ENCODE peak calls at places on chromosomes 3 and 15, in nine cellular contexts. One of them, this sample, is unnamed.

GRCh38 chr15:99997112-99997651 is 263.9 kb upstream of the LYSMD4 start:
- DNase-seq in Caco-2: no peak
- DNase-seq in mucosa of descending colon: no peak
- DNase-seq in B cell: no peak
- DNase-seq in left lung: no peak
- DNase-seq in AG09309: no peak
- DNase-seq in cardiac fibroblast: no peak
- DNase-seq in RWPE1: no peak
- DNase-seq in tibial nerve: no peak
- DNase-seq in this sample: no peak

GRCh38 chr3:171685116-171685895 is 125.0 kb downstream of the PLD1 start:
- DNase-seq in Caco-2: no peak
- DNase-seq in mucosa of descending colon: no peak
- DNase-seq in B cell: no peak
- DNase-seq in left lung: no peak
- DNase-seq in AG09309: no peak
- DNase-seq in cardiac fibroblast: no peak
- DNase-seq in RWPE1: no peak
- DNase-seq in tibial nerve: no peak
- DNase-seq in this sample: no peak

GRCh38 chr15:39213385-39213840 is 367.5 kb upstream of the THBS1 start:
- DNase-seq in Caco-2: peak
- DNase-seq in mucosa of descending colon: no peak
- DNase-seq in B cell: no peak
- DNase-seq in left lung: peak
- DNase-seq in AG09309: no peak
- DNase-seq in cardiac fibroblast: peak
- DNase-seq in RWPE1: no peak
- DNase-seq in tibial nerve: no peak
- DNase-seq in this sample: peak

GRCh38 chr3:99920530-99921376 is 103.1 kb downstream of the CMSS1 start:
- DNase-seq in Caco-2: peak
- DNase-seq in mucosa of descending colon: peak
- DNase-seq in B cell: no peak
- DNase-seq in left lung: peak
- DNase-seq in AG09309: no peak
- DNase-seq in cardiac fibroblast: peak
- DNase-seq in RWPE1: peak
- DNase-seq in tibial nerve: peak
- DNase-seq in this sample: no peak

GRCh38 chr3:189167027-189167766 is 4.6 kb upstream of the TPRG1 start:
- DNase-seq in Caco-2: peak
- DNase-seq in mucosa of descending colon: peak
- DNase-seq in B cell: no peak
- DNase-seq in left lung: peak
- DNase-seq in AG09309: no peak
- DNase-seq in cardiac fibroblast: no peak
- DNase-seq in RWPE1: peak
- DNase-seq in tibial nerve: no peak
- DNase-seq in this sample: no peak

GRCh38 chr3:182729903-182730674 is 63.2 kb upstream of the ATP11B start:
- DNase-seq in Caco-2: no peak
- DNase-seq in mucosa of descending colon: no peak
- DNase-seq in B cell: peak
- DNase-seq in left lung: no peak
- DNase-seq in AG09309: no peak
- DNase-seq in cardiac fibroblast: no peak
- DNase-seq in RWPE1: no peak
- DNase-seq in tibial nerve: no peak
- DNase-seq in this sample: no peak

GRCh38 chr3:21654662-21655061 is 96.3 kb downstream of the ZNF385D start:
- DNase-seq in Caco-2: no peak
- DNase-seq in mucosa of descending colon: no peak
- DNase-seq in B cell: no peak
- DNase-seq in left lung: no peak
- DNase-seq in AG09309: peak
- DNase-seq in cardiac fibroblast: peak
- DNase-seq in RWPE1: no peak
- DNase-seq in tibial nerve: no peak
- DNase-seq in this sample: no peak

GRCh38 chr15:101489633-101490407 is at the start of gene PCSK6:
- DNase-seq in Caco-2: peak
- DNase-seq in mucosa of descending colon: peak
- DNase-seq in B cell: peak
- DNase-seq in left lung: no peak
- DNase-seq in AG09309: no peak
- DNase-seq in cardiac fibroblast: peak
- DNase-seq in RWPE1: peak
- DNase-seq in tibial nerve: no peak
- DNase-seq in this sample: no peak

GRCh38 chr3:50126287-50127211 is 28.6 kb upstream of the SEMA3F start:
- DNase-seq in Caco-2: peak
- DNase-seq in mucosa of descending colon: peak
- DNase-seq in B cell: peak
- DNase-seq in left lung: no peak
- DNase-seq in AG09309: no peak
- DNase-seq in cardiac fibroblast: peak
- DNase-seq in RWPE1: no peak
- DNase-seq in tibial nerve: no peak
- DNase-seq in this sample: no peak

GRCh38 chr15:73688455-73688854 is 4.3 kb downstream of the CD276 start:
- DNase-seq in Caco-2: no peak
- DNase-seq in mucosa of descending colon: no peak
- DNase-seq in B cell: no peak
- DNase-seq in left lung: no peak
- DNase-seq in AG09309: no peak
- DNase-seq in cardiac fibroblast: peak
- DNase-seq in RWPE1: no peak
- DNase-seq in tibial nerve: no peak
- DNase-seq in this sample: peak

GRCh38 chr3:134535186-134535974 is 49.5 kb downstream of the CEP63 start:
- DNase-seq in Caco-2: no peak
- DNase-seq in mucosa of descending colon: no peak
- DNase-seq in B cell: no peak
- DNase-seq in left lung: no peak
- DNase-seq in AG09309: no peak
- DNase-seq in cardiac fibroblast: no peak
- DNase-seq in RWPE1: no peak
- DNase-seq in tibial nerve: no peak
- DNase-seq in this sample: no peak

GRCh38 chr3:141257971-141258370 is 26.3 kb downstream of the PXYLP1 start:
- DNase-seq in Caco-2: peak
- DNase-seq in mucosa of descending colon: no peak
- DNase-seq in B cell: no peak
- DNase-seq in left lung: no peak
- DNase-seq in AG09309: no peak
- DNase-seq in cardiac fibroblast: no peak
- DNase-seq in RWPE1: no peak
- DNase-seq in tibial nerve: no peak
- DNase-seq in this sample: no peak

GRCh38 chr3:141255137-141255536 is 23.5 kb downstream of the PXYLP1 start:
- DNase-seq in Caco-2: no peak
- DNase-seq in mucosa of descending colon: no peak
- DNase-seq in B cell: no peak
- DNase-seq in left lung: no peak
- DNase-seq in AG09309: no peak
- DNase-seq in cardiac fibroblast: no peak
- DNase-seq in RWPE1: no peak
- DNase-seq in tibial nerve: no peak
- DNase-seq in this sample: no peak

GRCh38 chr3:141260131-141260927 is 28.7 kb downstream of the PXYLP1 start:
- DNase-seq in Caco-2: no peak
- DNase-seq in mucosa of descending colon: no peak
- DNase-seq in B cell: no peak
- DNase-seq in left lung: no peak
- DNase-seq in AG09309: no peak
- DNase-seq in cardiac fibroblast: no peak
- DNase-seq in RWPE1: no peak
- DNase-seq in tibial nerve: no peak
- DNase-seq in this sample: no peak

GRCh38 chr3:141253811-141254210 is 22.2 kb downstream of the PXYLP1 start:
- DNase-seq in Caco-2: no peak
- DNase-seq in mucosa of descending colon: no peak
- DNase-seq in B cell: no peak
- DNase-seq in left lung: no peak
- DNase-seq in AG09309: no peak
- DNase-seq in cardiac fibroblast: no peak
- DNase-seq in RWPE1: no peak
- DNase-seq in tibial nerve: no peak
- DNase-seq in this sample: no peak

GRCh38 chr3:141255864-141256263 is 24.2 kb downstream of the PXYLP1 start:
- DNase-seq in Caco-2: peak
- DNase-seq in mucosa of descending colon: no peak
- DNase-seq in B cell: no peak
- DNase-seq in left lung: no peak
- DNase-seq in AG09309: no peak
- DNase-seq in cardiac fibroblast: peak
- DNase-seq in RWPE1: no peak
- DNase-seq in tibial nerve: no peak
- DNase-seq in this sample: no peak
- TF ChIP-seq CTCF in Caco-2: peak
- TF ChIP-seq CTCF in mucosa of descending colon: no peak
- TF ChIP-seq CTCF in B cell: no peak
- TF ChIP-seq CTCF in left lung: no peak
- TF ChIP-seq CTCF in AG09309: peak
- TF ChIP-seq CTCF in cardiac fibroblast: peak
- TF ChIP-seq CTCF in RWPE1: no peak
- TF ChIP-seq CTCF in tibial nerve: no peak
- TF ChIP-seq CTCF in this sample: no peak

DNA sequence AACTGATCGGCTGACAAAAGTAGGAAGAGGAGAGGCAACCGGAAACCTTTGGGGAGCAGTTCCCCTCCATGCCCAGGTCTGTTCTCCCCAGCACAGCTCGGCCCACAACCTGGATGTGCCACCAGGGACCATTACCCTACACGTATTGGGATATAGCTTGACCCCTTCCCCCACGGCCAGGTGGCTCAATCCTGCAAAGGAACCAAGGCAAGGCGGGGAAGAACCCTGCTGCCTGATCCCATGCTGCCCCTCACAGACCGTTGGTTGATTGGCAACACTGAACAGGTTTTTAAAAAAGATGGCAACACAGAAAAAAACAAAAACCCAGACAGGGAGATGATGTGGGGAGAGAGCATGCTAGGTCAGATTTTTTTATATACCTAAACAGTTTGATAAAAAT is 19.6 kb upstream of the TCAIM start:
- DNase-seq in Caco-2: peak
- DNase-seq in mucosa of descending colon: no peak
- DNase-seq in B cell: no peak
- DNase-seq in left lung: no peak
- DNase-seq in AG09309: no peak
- DNase-seq in cardiac fibroblast: no peak
- DNase-seq in RWPE1: no peak
- DNase-seq in tibial nerve: no peak
- DNase-seq in this sample: no peak
- TF ChIP-seq CTCF in Caco-2: no peak
- TF ChIP-seq CTCF in mucosa of descending colon: no peak
- TF ChIP-seq CTCF in B cell: no peak
- TF ChIP-seq CTCF in left lung: no peak
- TF ChIP-seq CTCF in AG09309: no peak
- TF ChIP-seq CTCF in cardiac fibroblast: no peak
- TF ChIP-seq CTCF in RWPE1: no peak
- TF ChIP-seq CTCF in tibial nerve: no peak
- TF ChIP-seq CTCF in this sample: no peak

GRCh38 chr3:58249358-58250092 is 11.9 kb downstream of the ABHD6 start:
- DNase-seq in Caco-2: peak
- DNase-seq in mucosa of descending colon: peak
- DNase-seq in B cell: no peak
- DNase-seq in left lung: no peak
- DNase-seq in AG09309: no peak
- DNase-seq in cardiac fibroblast: no peak
- DNase-seq in RWPE1: no peak
- DNase-seq in tibial nerve: no peak
- DNase-seq in this sample: no peak

GRCh38 chr3:58246148-58247051 is 8.8 kb downstream of the ABHD6 start:
- DNase-seq in Caco-2: peak
- DNase-seq in mucosa of descending colon: no peak
- DNase-seq in B cell: no peak
- DNase-seq in left lung: no peak
- DNase-seq in AG09309: no peak
- DNase-seq in cardiac fibroblast: no peak
- DNase-seq in RWPE1: no peak
- DNase-seq in tibial nerve: no peak
- DNase-seq in this sample: no peak

GRCh38 chr3:58251653-58252052 is 14.1 kb downstream of the ABHD6 start:
- DNase-seq in Caco-2: no peak
- DNase-seq in mucosa of descending colon: no peak
- DNase-seq in B cell: no peak
- DNase-seq in left lung: no peak
- DNase-seq in AG09309: no peak
- DNase-seq in cardiac fibroblast: no peak
- DNase-seq in RWPE1: no peak
- DNase-seq in tibial nerve: no peak
- DNase-seq in this sample: no peak

GRCh38 chr3:58254144-58254543 is 16.6 kb downstream of the ABHD6 start:
- DNase-seq in Caco-2: no peak
- DNase-seq in mucosa of descending colon: no peak
- DNase-seq in B cell: no peak
- DNase-seq in left lung: no peak
- DNase-seq in AG09309: no peak
- DNase-seq in cardiac fibroblast: no peak
- DNase-seq in RWPE1: no peak
- DNase-seq in tibial nerve: no peak
- DNase-seq in this sample: no peak

DNA sequence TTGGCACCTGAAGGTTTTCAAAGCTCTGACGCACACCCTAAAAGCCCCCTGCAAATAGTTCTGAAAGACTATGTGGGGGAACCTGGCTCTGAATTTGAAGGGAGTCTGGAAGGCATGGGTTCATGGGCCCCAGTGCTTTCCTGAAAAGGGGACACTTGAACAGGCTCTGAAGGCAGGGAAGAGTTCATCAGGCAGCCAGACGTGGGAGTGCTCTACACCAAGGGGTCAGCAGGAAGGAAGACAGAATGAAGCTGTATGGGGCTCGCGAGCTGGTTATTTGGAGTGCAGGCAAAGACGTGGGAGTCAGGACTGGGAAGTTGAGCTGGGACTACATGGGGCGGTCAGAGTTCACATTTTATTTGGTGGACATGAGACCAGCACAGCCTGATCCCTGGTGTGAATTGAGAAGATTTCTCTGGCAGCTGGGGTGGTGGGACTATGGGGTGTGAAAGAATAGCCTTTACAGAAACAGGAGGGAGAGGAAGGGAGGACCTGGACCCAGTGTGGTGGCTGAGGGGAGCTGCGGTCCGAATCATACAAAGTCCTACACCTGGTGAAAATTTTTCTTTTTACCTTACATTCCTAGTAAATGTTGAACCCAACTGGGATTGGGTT is 12.6 kb downstream of the ABHD6 start:
- DNase-seq in Caco-2: no peak
- DNase-seq in mucosa of descending colon: no peak
- DNase-seq in B cell: no peak
- DNase-seq in left lung: no peak
- DNase-seq in AG09309: no peak
- DNase-seq in cardiac fibroblast: no peak
- DNase-seq in RWPE1: no peak
- DNase-seq in tibial nerve: no peak
- DNase-seq in this sample: no peak
- TF ChIP-seq CTCF in Caco-2: no peak
- TF ChIP-seq CTCF in mucosa of descending colon: no peak
- TF ChIP-seq CTCF in B cell: no peak
- TF ChIP-seq CTCF in left lung: no peak
- TF ChIP-seq CTCF in AG09309: no peak
- TF ChIP-seq CTCF in cardiac fibroblast: no peak
- TF ChIP-seq CTCF in RWPE1: no peak
- TF ChIP-seq CTCF in tibial nerve: no peak
- TF ChIP-seq CTCF in this sample: no peak

GRCh38 chr3:38117163-38117716 is 19.7 kb downstream of the ACAA1 start:
- DNase-seq in Caco-2: peak
- DNase-seq in mucosa of descending colon: peak
- DNase-seq in B cell: no peak
- DNase-seq in left lung: peak
- DNase-seq in AG09309: no peak
- DNase-seq in cardiac fibroblast: no peak
- DNase-seq in RWPE1: no peak
- DNase-seq in tibial nerve: no peak
- DNase-seq in this sample: no peak
- TF ChIP-seq CTCF in Caco-2: no peak
- TF ChIP-seq CTCF in mucosa of descending colon: no peak
- TF ChIP-seq CTCF in B cell: no peak
- TF ChIP-seq CTCF in left lung: no peak
- TF ChIP-seq CTCF in AG09309: no peak
- TF ChIP-seq CTCF in cardiac fibroblast: no peak
- TF ChIP-seq CTCF in RWPE1: no peak
- TF ChIP-seq CTCF in tibial nerve: no peak
- TF ChIP-seq CTCF in this sample: no peak

This sample was measured in omental fat pad.